ENCODE peak calls at places on chromosomes 16 and 17, in seven cellular contexts. One of them, this sample, is unnamed.

GRCh38 chr17:58254803-58255202 is 16.4 kb downstream of the LPO start:
- DNase-seq in GM23338: peak
- DNase-seq in HCT116: peak
- DNase-seq in OCI-LY7: no peak
- DNase-seq in hepatocyte: peak
- DNase-seq in PC-3: peak
- DNase-seq in MM.1S: no peak
- DNase-seq in this sample: no peak

GRCh38 chr17:200604-200985 is 19.1 kb upstream of the DOC2B start:
- DNase-seq in GM23338: no peak
- DNase-seq in HCT116: no peak
- DNase-seq in OCI-LY7: no peak
- DNase-seq in hepatocyte: no peak
- DNase-seq in PC-3: no peak
- DNase-seq in MM.1S: no peak
- DNase-seq in this sample: no peak

GRCh38 chr16:13852827-13853226 is 67.1 kb upstream of the ERCC4 start:
- DNase-seq in GM23338: no peak
- DNase-seq in HCT116: no peak
- DNase-seq in OCI-LY7: no peak
- DNase-seq in hepatocyte: no peak
- DNase-seq in PC-3: no peak
- DNase-seq in MM.1S: no peak
- DNase-seq in this sample: no peak

GRCh38 chr16:369866-370436 is 387 bp downstream of the MRPL28 start:
- DNase-seq in GM23338: peak
- DNase-seq in HCT116: no peak
- DNase-seq in OCI-LY7: no peak
- DNase-seq in hepatocyte: peak
- DNase-seq in PC-3: peak
- DNase-seq in MM.1S: no peak
- DNase-seq in this sample: peak

GRCh38 chr16:56041556-56042140 is 149.6 kb upstream of the GNAO1 start:
- DNase-seq in GM23338: peak
- DNase-seq in HCT116: peak
- DNase-seq in OCI-LY7: peak
- DNase-seq in hepatocyte: peak
- DNase-seq in PC-3: peak
- DNase-seq in MM.1S: no peak
- DNase-seq in this sample: peak

GRCh38 chr16:54422159-54422558 is 135.6 kb upstream of the IRX3 start:
- DNase-seq in GM23338: no peak
- DNase-seq in HCT116: no peak
- DNase-seq in OCI-LY7: no peak
- DNase-seq in hepatocyte: no peak
- DNase-seq in PC-3: no peak
- DNase-seq in MM.1S: no peak
- DNase-seq in this sample: no peak

GRCh38 chr16:84119368-84119767 is 2.6 kb upstream of the MBTPS1 start:
- DNase-seq in GM23338: no peak
- DNase-seq in HCT116: no peak
- DNase-seq in OCI-LY7: no peak
- DNase-seq in hepatocyte: no peak
- DNase-seq in PC-3: peak
- DNase-seq in MM.1S: no peak
- DNase-seq in this sample: no peak

GRCh38 chr16:9092963-9093477 is 1.6 kb downstream of the HAPSTR1 start:
- DNase-seq in GM23338: peak
- DNase-seq in HCT116: no peak
- DNase-seq in OCI-LY7: peak
- DNase-seq in hepatocyte: peak
- DNase-seq in PC-3: no peak
- DNase-seq in MM.1S: peak
- DNase-seq in this sample: peak

DNA sequence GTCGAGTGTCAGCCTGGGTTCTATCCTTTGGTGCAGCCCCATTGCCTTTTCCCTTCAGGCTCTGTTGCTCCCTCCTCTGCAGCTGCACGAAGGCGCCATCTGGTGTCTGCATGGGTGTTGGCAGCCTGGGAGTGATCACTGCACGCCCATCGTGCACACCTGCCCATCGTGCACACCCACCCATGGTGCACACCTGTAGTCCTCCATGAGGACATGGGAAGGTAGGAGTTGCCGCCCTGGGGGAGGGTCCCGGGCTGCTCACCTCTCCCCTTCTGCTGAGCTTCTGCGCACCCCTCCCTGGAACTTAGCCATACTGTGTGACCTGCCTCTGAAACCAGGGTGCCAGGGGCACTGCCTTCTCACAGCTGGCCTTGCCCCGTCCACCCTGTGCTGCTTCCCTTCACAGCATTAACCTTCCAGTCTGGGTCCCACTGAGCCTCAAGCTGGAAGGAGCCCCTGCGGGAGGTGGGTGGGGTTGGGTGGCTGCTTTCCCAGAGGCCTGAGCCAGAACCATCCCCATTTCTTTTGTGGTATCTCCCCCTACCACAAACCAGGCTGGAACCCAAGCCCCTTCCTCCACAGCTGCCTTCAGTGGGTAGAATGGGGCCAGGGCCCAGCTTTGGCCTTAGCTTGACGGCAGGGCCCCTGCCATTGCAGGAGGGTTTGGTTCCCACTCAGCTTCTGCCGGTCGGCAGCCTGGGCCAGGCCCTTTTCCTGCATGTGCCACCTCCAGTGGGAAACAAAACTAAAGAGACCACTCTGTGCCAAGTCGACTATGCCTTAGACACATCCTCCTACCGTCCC is 2.9 kb downstream of the CTRL start:
- DNase-seq in GM23338: peak
- DNase-seq in HCT116: peak
- DNase-seq in OCI-LY7: peak
- DNase-seq in hepatocyte: peak
- DNase-seq in PC-3: peak
- DNase-seq in MM.1S: peak
- DNase-seq in this sample: peak
- TF ChIP-seq CTCF in GM23338: peak
- TF ChIP-seq CTCF in HCT116: peak
- TF ChIP-seq CTCF in OCI-LY7: peak
- TF ChIP-seq CTCF in hepatocyte: peak
- TF ChIP-seq CTCF in PC-3: peak
- TF ChIP-seq CTCF in MM.1S: peak
- TF ChIP-seq CTCF in this sample: peak

GRCh38 chr17:38725066-38725465 is 5.1 kb upstream of the CISD3 start:
- DNase-seq in GM23338: no peak
- DNase-seq in HCT116: no peak
- DNase-seq in OCI-LY7: no peak
- DNase-seq in hepatocyte: no peak
- DNase-seq in PC-3: no peak
- DNase-seq in MM.1S: no peak
- DNase-seq in this sample: no peak
- TF ChIP-seq EZH2phosphoT487 in GM23338: no peak
- TF ChIP-seq EZH2phosphoT487 in HCT116: no peak
- TF ChIP-seq EZH2phosphoT487 in OCI-LY7: no peak
- TF ChIP-seq EZH2phosphoT487 in hepatocyte: no peak
- TF ChIP-seq EZH2phosphoT487 in PC-3: no peak
- TF ChIP-seq EZH2phosphoT487 in MM.1S: no peak
- TF ChIP-seq EZH2phosphoT487 in this sample: no peak

GRCh38 chr17:49491370-49491769 is 3.7 kb upstream of the NGFR start:
- DNase-seq in GM23338: no peak
- DNase-seq in HCT116: no peak
- DNase-seq in OCI-LY7: no peak
- DNase-seq in hepatocyte: no peak
- DNase-seq in PC-3: no peak
- DNase-seq in MM.1S: no peak
- DNase-seq in this sample: no peak
- TF ChIP-seq CTCF in GM23338: no peak
- TF ChIP-seq CTCF in HCT116: no peak
- TF ChIP-seq CTCF in OCI-LY7: no peak
- TF ChIP-seq CTCF in hepatocyte: no peak
- TF ChIP-seq CTCF in PC-3: no peak
- TF ChIP-seq CTCF in MM.1S: no peak
- TF ChIP-seq CTCF in this sample: no peak

GRCh38 chr16:75378616-75379015 is 54.7 kb downstream of the CFDP1 start:
- DNase-seq in GM23338: no peak
- DNase-seq in HCT116: no peak
- DNase-seq in OCI-LY7: no peak
- DNase-seq in hepatocyte: no peak
- DNase-seq in PC-3: peak
- DNase-seq in MM.1S: no peak
- DNase-seq in this sample: no peak

GRCh38 chr16:75379339-75379738 is 54.0 kb downstream of the CFDP1 start:
- DNase-seq in GM23338: no peak
- DNase-seq in HCT116: no peak
- DNase-seq in OCI-LY7: no peak
- DNase-seq in hepatocyte: no peak
- DNase-seq in PC-3: no peak
- DNase-seq in MM.1S: no peak
- DNase-seq in this sample: no peak

GRCh38 chr16:75377971-75378386 is 55.3 kb downstream of the CFDP1 start:
- DNase-seq in GM23338: peak
- DNase-seq in HCT116: no peak
- DNase-seq in OCI-LY7: no peak
- DNase-seq in hepatocyte: peak
- DNase-seq in PC-3: peak
- DNase-seq in MM.1S: no peak
- DNase-seq in this sample: peak

GRCh38 chr16:75380870-75381269 is 52.4 kb downstream of the CFDP1 start:
- DNase-seq in GM23338: no peak
- DNase-seq in HCT116: no peak
- DNase-seq in OCI-LY7: no peak
- DNase-seq in hepatocyte: no peak
- DNase-seq in PC-3: peak
- DNase-seq in MM.1S: no peak
- DNase-seq in this sample: no peak

DNA sequence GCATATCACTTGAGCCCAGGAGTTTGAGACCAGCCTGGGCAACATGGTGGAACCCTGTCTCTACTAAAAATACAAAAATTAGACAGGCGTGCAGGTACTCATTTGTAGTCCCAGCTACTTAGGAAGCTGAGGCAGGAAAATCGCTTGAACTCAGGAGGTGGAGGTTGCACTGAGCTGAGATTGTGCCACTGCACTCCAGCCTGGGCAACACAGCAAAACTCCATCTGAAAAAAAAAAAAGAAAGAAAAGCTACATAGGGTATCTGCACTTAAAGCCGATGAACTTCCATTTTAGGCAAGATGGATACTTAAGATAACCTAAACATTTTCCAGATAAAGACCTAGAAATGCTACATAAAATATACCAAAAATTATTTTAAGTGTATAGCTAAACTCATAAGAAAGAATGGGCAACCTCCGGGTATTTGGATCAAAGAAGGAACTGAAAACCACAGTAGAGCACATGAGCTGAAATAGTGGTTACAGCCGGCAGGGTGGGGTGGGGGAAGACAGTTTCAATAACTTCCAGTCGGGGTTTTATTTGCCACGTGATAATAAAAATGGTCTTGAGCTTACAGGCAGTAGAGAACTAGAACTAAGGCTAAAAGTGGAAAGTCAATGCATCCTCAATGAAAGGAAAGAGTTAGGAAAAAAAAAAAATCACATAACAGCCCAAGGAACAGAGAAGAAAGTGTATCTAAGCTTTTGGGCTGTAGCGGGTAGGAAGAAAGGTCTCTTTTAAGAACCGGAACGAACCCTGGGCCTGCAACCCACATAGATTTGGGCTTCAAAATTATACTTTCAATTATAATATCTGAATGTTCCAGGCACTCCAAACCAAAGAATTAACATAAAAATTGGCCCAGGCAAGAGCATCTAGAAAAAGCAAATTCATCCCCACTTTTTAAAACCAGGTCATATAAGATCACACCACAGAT is 53.1 kb downstream of the CFDP1 start:
- DNase-seq in GM23338: no peak
- DNase-seq in HCT116: no peak
- DNase-seq in OCI-LY7: peak
- DNase-seq in hepatocyte: no peak
- DNase-seq in PC-3: no peak
- DNase-seq in MM.1S: peak
- DNase-seq in this sample: no peak
- TF ChIP-seq EZH2phosphoT487 in GM23338: no peak
- TF ChIP-seq EZH2phosphoT487 in HCT116: no peak
- TF ChIP-seq EZH2phosphoT487 in OCI-LY7: no peak
- TF ChIP-seq EZH2phosphoT487 in hepatocyte: no peak
- TF ChIP-seq EZH2phosphoT487 in PC-3: no peak
- TF ChIP-seq EZH2phosphoT487 in MM.1S: no peak
- TF ChIP-seq EZH2phosphoT487 in this sample: no peak

GRCh38 chr17:40122466-40122943 is 734 bp downstream of the MSL1 start:
- DNase-seq in GM23338: peak
- DNase-seq in HCT116: no peak
- DNase-seq in OCI-LY7: peak
- DNase-seq in hepatocyte: peak
- DNase-seq in PC-3: peak
- DNase-seq in MM.1S: peak
- DNase-seq in this sample: peak
- TF ChIP-seq CTCF in GM23338: no peak
- TF ChIP-seq CTCF in HCT116: no peak
- TF ChIP-seq CTCF in OCI-LY7: no peak
- TF ChIP-seq CTCF in hepatocyte: peak
- TF ChIP-seq CTCF in PC-3: no peak
- TF ChIP-seq CTCF in MM.1S: peak
- TF ChIP-seq CTCF in this sample: peak

GRCh38 chr16:79278506-79278905 is 322.0 kb downstream of the MAF start:
- DNase-seq in GM23338: no peak
- DNase-seq in HCT116: no peak
- DNase-seq in OCI-LY7: peak
- DNase-seq in hepatocyte: no peak
- DNase-seq in PC-3: no peak
- DNase-seq in MM.1S: peak
- DNase-seq in this sample: no peak
- TF ChIP-seq EZH2phosphoT487 in GM23338: no peak
- TF ChIP-seq EZH2phosphoT487 in HCT116: no peak
- TF ChIP-seq EZH2phosphoT487 in OCI-LY7: no peak
- TF ChIP-seq EZH2phosphoT487 in hepatocyte: no peak
- TF ChIP-seq EZH2phosphoT487 in PC-3: no peak
- TF ChIP-seq EZH2phosphoT487 in MM.1S: no peak
- TF ChIP-seq EZH2phosphoT487 in this sample: no peak

DNA sequence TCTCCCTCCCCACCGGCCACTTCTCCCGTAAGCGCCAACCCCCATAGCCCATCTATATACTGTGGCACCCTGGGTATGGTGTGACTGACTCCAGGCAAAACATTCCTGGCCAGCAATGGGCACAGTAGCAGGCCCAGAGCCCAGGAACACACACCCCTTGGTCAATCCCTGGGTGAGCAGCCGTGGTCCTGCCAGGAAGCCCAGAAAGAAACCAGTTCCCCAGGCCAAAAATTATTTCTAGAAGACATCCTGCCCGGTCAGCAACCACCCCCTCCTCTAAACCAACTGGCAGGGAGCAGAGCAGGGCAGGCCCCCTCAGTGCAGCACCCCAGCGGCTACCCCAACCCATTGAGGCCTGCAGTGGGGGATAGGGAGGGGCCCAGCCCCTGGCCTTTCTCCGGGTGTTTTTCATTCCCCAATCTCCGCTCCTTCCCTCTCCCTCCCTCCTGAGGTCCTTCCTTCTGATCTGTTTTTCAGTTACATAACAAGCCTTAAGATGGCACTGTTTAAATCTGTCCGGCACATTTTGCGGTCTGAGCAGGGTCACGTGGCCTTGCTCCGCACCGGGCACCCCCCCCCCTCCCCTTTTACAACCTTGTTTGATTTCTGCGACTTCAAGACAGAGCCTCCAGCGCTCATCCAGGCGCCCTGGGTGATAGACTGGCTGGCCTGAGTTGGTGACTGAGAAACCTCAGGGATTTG is 2.0 kb downstream of the NPTX1 start:
- DNase-seq in GM23338: no peak
- DNase-seq in HCT116: peak
- DNase-seq in OCI-LY7: peak
- DNase-seq in hepatocyte: peak
- DNase-seq in PC-3: peak
- DNase-seq in MM.1S: no peak
- DNase-seq in this sample: peak
- TF ChIP-seq CTCF in GM23338: peak
- TF ChIP-seq CTCF in HCT116: peak
- TF ChIP-seq CTCF in OCI-LY7: peak
- TF ChIP-seq CTCF in hepatocyte: peak
- TF ChIP-seq CTCF in PC-3: peak
- TF ChIP-seq CTCF in MM.1S: no peak
- TF ChIP-seq CTCF in this sample: peak